ENCODE peak calls at places on chromosomes 5 and 9, in seven cellular contexts. G is upper lobe of right lung, A is kidney, V is lung, W is transverse colon, N is endodermal cell, J is AG04450. S is an unnamed sample.

GRCh38 chr5:138784590-138784989 is 31.4 kb downstream of the CTNNA1 start:
- DNase-seq in G (no peak), A (no peak), V (no peak), W (no peak), N (no peak), J (peak), S (no peak)

GRCh38 chr9:4892501-4893194 is 92.4 kb upstream of the JAK2 start:
- DNase-seq in G (no peak), A (no peak), V (no peak), W (no peak), N (no peak), J (no peak), S (no peak)

GRCh38 chr5:142826741-142827492 is 56.7 kb downstream of the ARHGAP26 start:
- DNase-seq in G (no peak), A (peak), V (no peak), W (no peak), N (no peak), J (no peak), S (no peak)

GRCh38 chr5:11252523-11252922 is 491.5 kb upstream of the DAP start:
- DNase-seq in G (no peak), A (no peak), V (no peak), W (no peak), N (no peak), J (no peak), S (no peak)

GRCh38 chr5:161614342-161614741 is 67.8 kb upstream of the GABRB2 start:
- DNase-seq in G (no peak), A (no peak), V (no peak), W (no peak), N (no peak), J (no peak), S (no peak)

GRCh38 chr9:4048441-4048840 is 251.4 kb downstream of the GLIS3 start:
- DNase-seq in G (no peak), A (no peak), V (no peak), W (no peak), N (no peak), J (peak), S (no peak)

GRCh38 chr5:19734706-19735240 is 253.2 kb downstream of the CDH18 start:
- DNase-seq in G (no peak), A (no peak), V (no peak), W (no peak), N (no peak), J (no peak), S (no peak)

GRCh38 chr5:167725741-167726140 is 565.7 kb upstream of the WWC1 start:
- DNase-seq in G (no peak), A (no peak), V (no peak), W (no peak), N (no peak), J (no peak), S (no peak)

GRCh38 chr5:72149742-72150141 is 42.5 kb downstream of the MAP1B start:
- DNase-seq in G (no peak), A (no peak), V (no peak), W (no peak), N (no peak), J (no peak), S (no peak)

GRCh38 chr5:58759745-58760144 is 176.9 kb downstream of the RAB3C start:
- DNase-seq in G (no peak), A (no peak), V (no peak), W (no peak), N (no peak), J (no peak), S (no peak)
- H3K4me3 ChIP-seq in G (peak), A (peak), V (no peak), W (peak), N (no peak), J (no peak), S (peak)

GRCh38 chr5:14861123-14861757 is 10.3 kb downstream of the ANKH start:
- DNase-seq in G (no peak), A (no peak), V (no peak), W (peak), N (no peak), J (no peak), S (no peak)

GRCh38 chr5:14863105-14863504 is 8.5 kb downstream of the ANKH start:
- DNase-seq in G (no peak), A (no peak), V (no peak), W (no peak), N (no peak), J (no peak), S (no peak)

GRCh38 chr5:14864181-14864812 is 7.3 kb downstream of the ANKH start:
- DNase-seq in G (no peak), A (no peak), V (no peak), W (no peak), N (no peak), J (no peak), S (no peak)

GRCh38 chr5:14859150-14859549 is 12.4 kb downstream of the ANKH start:
- DNase-seq in G (no peak), A (no peak), V (no peak), W (no peak), N (no peak), J (no peak), S (no peak)

DNA sequence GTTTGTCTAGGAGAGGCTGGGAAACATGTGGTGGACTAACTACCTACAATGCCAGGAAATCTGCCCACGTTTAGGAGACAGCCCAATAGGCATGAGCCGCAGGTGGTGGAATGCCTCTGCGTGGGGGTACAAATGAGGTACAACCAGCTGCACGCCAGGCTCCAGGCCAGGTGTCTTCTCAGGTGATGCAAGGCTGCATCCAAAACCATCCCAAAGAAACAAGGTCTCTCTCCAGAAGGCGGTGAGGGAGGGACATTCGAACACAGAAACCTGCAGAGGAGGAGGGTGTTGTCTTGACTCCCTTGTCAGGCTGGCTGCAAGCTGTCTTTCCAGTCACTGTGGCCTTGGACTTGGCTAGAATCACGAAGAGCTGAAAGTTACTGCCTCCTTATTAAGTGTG is 11.6 kb downstream of the ANKH start:
- DNase-seq in G (no peak), A (no peak), V (no peak), W (no peak), N (no peak), J (no peak), S (no peak)
- H3K27ac ChIP-seq in G (no peak), A (no peak), V (no peak), W (no peak), N (no peak), J (no peak), S (no peak)

DNA sequence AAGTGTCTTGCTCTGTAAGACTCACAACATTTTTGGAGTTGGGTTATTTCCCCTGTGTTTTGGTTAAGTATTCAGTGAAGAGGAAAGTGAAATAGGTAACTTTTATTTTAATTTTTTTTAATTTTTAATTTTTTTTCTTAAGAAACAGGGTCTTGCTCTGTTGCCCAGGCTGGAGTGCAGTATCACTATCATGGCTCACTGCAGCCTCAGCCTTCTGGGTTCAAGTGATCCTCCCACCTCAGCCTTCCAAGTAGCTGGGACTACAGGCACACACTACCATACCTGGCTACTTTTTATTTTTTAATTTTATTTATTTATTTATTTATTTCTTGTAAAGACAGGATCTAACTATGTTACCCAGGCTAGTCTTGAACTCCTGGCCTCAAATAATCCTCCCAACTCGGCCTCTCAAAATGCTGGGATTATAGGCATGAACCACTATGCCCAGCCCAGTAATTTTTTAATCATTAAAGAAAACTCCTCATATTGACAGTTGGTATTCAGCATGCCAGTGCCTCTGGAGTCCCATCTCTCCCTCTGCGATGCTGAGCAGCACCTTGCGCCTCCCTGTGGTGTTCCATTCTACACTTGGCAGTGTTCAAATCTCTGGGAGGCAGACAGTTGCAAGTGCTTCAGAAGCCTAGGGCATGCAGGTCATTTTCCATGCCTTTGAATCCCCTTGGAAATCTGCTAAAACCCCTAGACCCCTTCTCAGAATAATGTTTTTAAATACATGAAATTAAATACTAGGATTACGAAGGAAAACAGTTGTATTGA is 41.1 kb downstream of the GARNL3 start:
- DNase-seq in G (no peak), A (no peak), V (no peak), W (no peak), N (peak), J (no peak), S (no peak)
- TF ChIP-seq CTCF in G (no peak), A (no peak), V (no peak), W (no peak), N (peak), J (no peak), S (no peak)

GRCh38 chr5:110289213-110289810 is 437.2 kb downstream of the TMEM232 start:
- DNase-seq in G (no peak), A (no peak), V (no peak), W (no peak), N (peak), J (no peak), S (no peak)
- H3K4me3 ChIP-seq in G (no peak), A (no peak), V (no peak), W (no peak), N (no peak), J (no peak), S (no peak)

DNA sequence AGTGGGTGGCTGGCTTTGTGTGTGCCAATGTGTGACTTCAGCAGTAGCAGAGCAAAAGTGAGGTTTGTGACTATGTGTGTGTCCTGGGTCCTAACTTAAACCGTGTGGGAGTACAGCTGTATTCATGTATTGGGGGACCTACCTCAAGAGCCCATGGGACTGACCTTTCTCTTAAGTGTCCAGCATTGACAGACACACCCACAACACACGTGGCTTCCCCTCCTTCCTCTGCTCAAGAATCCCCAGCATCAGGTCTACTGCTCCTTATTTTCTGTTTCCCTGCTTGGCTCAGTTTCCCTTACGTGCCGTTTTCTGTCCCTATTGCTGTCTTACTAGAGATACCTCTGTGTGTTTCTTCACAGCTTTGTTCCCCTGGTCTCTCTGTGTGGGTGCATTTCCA is 623 bp downstream of the IL11RA start:
- DNase-seq in G (no peak), A (no peak), V (no peak), W (no peak), N (no peak), J (no peak), S (no peak)
- H3K27ac ChIP-seq in G (peak), A (peak), V (peak), W (peak), N (no peak), J (no peak), S (peak)

DNA sequence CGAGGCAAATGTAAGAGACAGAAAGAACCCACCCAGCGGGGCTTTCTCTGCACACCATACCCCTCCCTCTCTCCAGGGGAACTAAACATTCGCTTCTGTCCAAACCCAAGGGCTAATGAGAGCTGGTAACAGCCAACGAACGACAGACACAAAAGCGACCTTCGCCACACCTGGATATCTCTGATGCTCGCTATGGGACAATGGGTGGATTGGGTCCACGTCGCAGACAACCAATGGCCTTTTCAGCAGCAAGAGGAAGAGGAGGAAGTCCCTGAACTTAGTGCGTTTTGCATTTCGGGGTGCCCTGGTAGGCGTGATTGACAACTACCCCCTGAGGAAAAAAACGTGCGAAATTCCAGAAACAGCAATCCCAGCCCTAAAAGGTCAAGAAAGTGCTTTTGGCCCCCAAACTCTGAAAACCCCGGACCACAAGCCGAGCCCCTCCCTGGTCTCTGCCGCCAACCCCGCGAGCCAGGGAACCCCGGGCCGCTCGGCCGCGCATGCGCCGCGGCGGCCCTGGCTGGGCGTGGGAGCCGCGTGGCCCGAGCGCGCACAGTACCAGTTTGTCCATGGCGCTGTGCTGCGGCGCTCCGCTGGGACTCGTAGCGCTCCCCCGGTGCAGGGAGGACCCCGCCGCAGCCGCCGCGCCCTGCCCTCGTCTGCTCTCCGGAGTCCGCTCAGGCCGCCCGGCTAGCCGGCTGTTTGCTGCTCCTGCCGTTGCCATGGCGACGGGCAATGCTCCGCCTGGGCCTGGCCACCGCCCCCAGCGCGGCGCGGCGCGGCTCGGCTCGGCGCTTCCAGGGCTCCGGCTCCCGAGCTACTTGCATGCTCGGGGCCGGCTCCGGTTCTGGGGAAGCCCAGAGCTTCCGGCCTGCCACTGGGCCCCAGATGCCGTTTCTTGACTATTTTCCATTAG is 66.9 kb upstream of the DNAH5 start:
- DNase-seq in G (peak), A (peak), V (peak), W (peak), N (peak), J (peak), S (peak)
- TF ChIP-seq CTCF in G (peak), A (no peak), V (no peak), W (no peak), N (peak), J (no peak), S (peak)

S was measured in thoracic aorta.